ENCODE peak calls at places on chromosomes 5 and 9, in six cellular contexts. D, U, H, K, T and Q are unnamed samples.

GRCh38 chr5:108669493-108669892 is 78.2 kb upstream of the FER start:
- DNase-seq in U (no peak), H (no peak), T (peak), K (no peak), D (no peak), Q (no peak)

GRCh38 chr9:132288956-132289355 is 65.8 kb downstream of the SETX start:
- DNase-seq in K (no peak), U (peak), H (no peak), T (no peak), D (no peak), Q (no peak)

GRCh38 chr9:89078860-89079259 is 87.6 kb downstream of the S1PR3 start:
- DNase-seq in T (no peak), D (no peak), H (no peak), U (peak), K (peak), Q (no peak)

GRCh38 chr5:147051193-147051592 is 172.6 kb upstream of the PPP2R2B start:
- DNase-seq in D (no peak), T (no peak), U (peak), H (no peak), K (peak), Q (no peak)

GRCh38 chr5:1800470-1801060 is 642 bp upstream of the NDUFS6 start:
- DNase-seq in D (no peak), K (no peak), H (peak), U (peak), T (peak), Q (no peak)

GRCh38 chr5:81389015-81389414 is 4.9 kb downstream of the ACOT12 start:
- DNase-seq in T (no peak), D (no peak), K (no peak), H (no peak), U (no peak), Q (no peak)

GRCh38 chr5:174119386-174119785 is 73.9 kb downstream of the NSG2 start:
- DNase-seq in H (no peak), K (no peak), D (no peak), T (no peak), U (no peak), Q (no peak)

GRCh38 chr9:74784506-74784905 is 103.2 kb downstream of the TRPM6 start:
- DNase-seq in H (no peak), D (no peak), U (no peak), K (no peak), T (no peak), Q (no peak)

GRCh38 chr9:128055222-128056040 is 11.7 kb downstream of the NAIF1 start:
- DNase-seq in K (peak), D (peak), H (no peak), U (no peak), T (peak), Q (no peak)

GRCh38 chr5:30387974-30388632 is 805.4 kb upstream of the CDH6 start:
- DNase-seq in H (no peak), U (no peak), T (no peak), D (no peak), K (no peak), Q (no peak)

GRCh38 chr5:169157064-169157463 is 143.9 kb downstream of the SLIT3 start:
- DNase-seq in H (no peak), D (no peak), T (no peak), U (no peak), K (no peak), Q (no peak)

GRCh38 chr5:39187873-39188731 is 31.3 kb downstream of the FYB1 start:
- DNase-seq in T (no peak), U (no peak), D (peak), H (no peak), K (peak), Q (peak)

GRCh38 chr5:59813761-59814562 is 79.6 kb downstream of the PDE4D start:
- DNase-seq in D (peak), U (peak), T (peak), H (no peak), K (peak), Q (peak)

GRCh38 chr5:140576776-140577201 is 12.2 kb downstream of the SLC35A4 start:
- DNase-seq in K (peak), T (no peak), U (peak), D (no peak), H (no peak), Q (no peak)

GRCh38 chr9:2469681-2470141 is 151.9 kb upstream of the VLDLR start:
- DNase-seq in K (peak), U (no peak), T (peak), D (peak), H (no peak), Q (no peak)

GRCh38 chr9:592225-592624 is 249.3 kb upstream of the DMRT1 start:
- DNase-seq in T (no peak), H (no peak), K (no peak), U (no peak), D (peak), Q (no peak)

GRCh38 chr9:77744877-77745435 is 96.8 kb upstream of the GNA14 start:
- DNase-seq in D (no peak), U (no peak), K (no peak), T (peak), H (no peak), Q (no peak)

GRCh38 chr9:130542457-130543228 is 36.7 kb upstream of the FUBP3 start:
- DNase-seq in K (no peak), H (no peak), T (no peak), D (no peak), U (no peak), Q (no peak)

GRCh38 chr5:54654211-54654610 is 136.7 kb downstream of the SNX18 start:
- DNase-seq in K (no peak), H (no peak), D (no peak), T (no peak), U (peak), Q (no peak)

GRCh38 chr9:128627127-128627715 is 29.4 kb downstream of the DYNC2I2 start:
- DNase-seq in K (no peak), T (no peak), U (no peak), D (no peak), H (no peak), Q (no peak)